ENCODE peak calls at places on chromosomes 7 and 10, in six cellular contexts. J is ascending aorta, M is mucosa of descending colon, X is heart right ventricle, H is endodermal cell, C is IMR-90. R is an unnamed sample.

GRCh38 chr10:60943372-60944158 is 420 bp downstream of the RHOBTB1 start:
- DNase-seq in C (peak; percentile 40), H (peak; percentile 89), J (peak; percentile 86), X (peak; percentile 81), M (peak; percentile 78), R (peak; percentile 74)

GRCh38 chr7:74584160-74584954 is 73.2 kb upstream of the GTF2I start:
- DNase-seq in X (no peak), J (no peak), C (no peak), H (peak; percentile 73), M (no peak), R (no peak)

GRCh38 chr10:17647316-17647715 is 3.4 kb downstream of the STAM start:
- DNase-seq in C (no peak), M (no peak), J (no peak), H (no peak), X (peak; percentile 29), R (no peak)

GRCh38 chr10:36256905-36257304 is 614.8 kb upstream of the FZD8 start:
- DNase-seq in M (no peak), C (peak; percentile 41), H (no peak), J (no peak), X (no peak), R (no peak)

GRCh38 chr10:6840766-6841165 is 260.7 kb upstream of the PRKCQ start:
- DNase-seq in M (no peak), X (peak; percentile 13), H (no peak), C (peak; percentile 60), J (no peak), R (no peak)

GRCh38 chr10:68628576-68629127 is 68.5 kb downstream of the TET1 start:
- DNase-seq in J (no peak), M (no peak), X (peak; percentile 10), H (no peak), C (peak; percentile 34), R (no peak)

GRCh38 chr10:102675887-102676616 is 31.8 kb downstream of the TRIM8 start:
- DNase-seq in J (no peak), C (peak; percentile 98), M (no peak), H (no peak), X (peak; percentile 50), R (no peak)

GRCh38 chr7:157995815-157996214 is 591.8 kb downstream of the PTPRN2 start:
- DNase-seq in H (no peak), J (no peak), X (no peak), C (no peak), M (no peak), R (no peak)

GRCh38 chr10:69800109-69800508 is 1.6 kb upstream of the COL13A1 start:
- DNase-seq in M (no peak), X (peak; percentile 55), H (peak; percentile 89), C (peak; percentile 75), J (peak; percentile 79), R (peak; percentile 79)

GRCh38 chr10:49645417-49646255 is 31.8 kb downstream of the CHAT start:
- DNase-seq in C (no peak), X (no peak), H (peak; percentile 30), J (peak; percentile 27), M (no peak), R (no peak)

GRCh38 chr10:21715531-21716195 is 181.6 kb downstream of the MLLT10 start:
- DNase-seq in H (no peak), M (no peak), J (no peak), X (no peak), C (peak; percentile 56), R (no peak)

DNA sequence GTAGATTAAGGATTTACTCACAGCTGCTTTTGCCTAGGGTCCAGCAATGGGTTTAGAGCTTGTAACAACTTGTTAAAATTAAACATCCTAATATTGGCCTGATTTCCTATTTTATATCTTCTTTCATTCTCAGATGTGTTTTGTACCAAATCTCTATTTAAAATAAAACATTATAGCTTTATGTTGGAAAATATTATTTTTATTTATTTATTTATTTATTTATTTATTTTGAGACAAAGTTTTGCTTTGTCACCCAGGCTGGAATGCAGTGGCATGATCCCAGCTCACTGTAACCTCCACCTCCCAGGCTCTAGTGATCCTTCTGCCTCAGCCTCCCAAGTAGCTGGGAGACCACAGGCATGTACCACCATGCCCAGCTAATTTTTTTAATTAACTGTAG is 17.9 kb upstream of the PDSS1 start:
- DNase-seq in M (no peak), C (no peak), H (no peak), X (no peak), J (no peak), R (no peak)
- H3K4me3 ChIP-seq in M (no peak overlapping the region), C (no peak overlapping the region), H (no peak overlapping the region), X (no peak overlapping the region), J (no peak overlapping the region), R (no peak overlapping the region)

GRCh38 chr7:40760293-40760964 is 625.6 kb downstream of the SUGCT start:
- DNase-seq in M (no peak), X (no peak), H (no peak), J (no peak), C (no peak), R (no peak)

GRCh38 chr7:40758590-40758989 is 623.8 kb downstream of the SUGCT start:
- DNase-seq in C (no peak), J (no peak), M (no peak), H (no peak), X (no peak), R (no peak)

GRCh38 chr7:40753455-40753854 is 618.6 kb downstream of the SUGCT start:
- DNase-seq in J (no peak), C (no peak), X (no peak), M (no peak), H (no peak), R (no peak)

GRCh38 chr7:40757097-40757496 is 622.3 kb downstream of the SUGCT start:
- DNase-seq in M (no peak), X (no peak), C (no peak), J (no peak), H (peak; percentile 82), R (peak; percentile 2)

GRCh38 chr7:40755438-40755837 is 620.6 kb downstream of the SUGCT start:
- DNase-seq in H (no peak), X (no peak), M (no peak), J (no peak), C (peak; percentile 23), R (no peak)
- H3K4me3 ChIP-seq in H (no peak overlapping the region), X (no peak overlapping the region), M (no peak overlapping the region), J (no peak overlapping the region), C (no peak overlapping the region), R (no peak overlapping the region)

DNA sequence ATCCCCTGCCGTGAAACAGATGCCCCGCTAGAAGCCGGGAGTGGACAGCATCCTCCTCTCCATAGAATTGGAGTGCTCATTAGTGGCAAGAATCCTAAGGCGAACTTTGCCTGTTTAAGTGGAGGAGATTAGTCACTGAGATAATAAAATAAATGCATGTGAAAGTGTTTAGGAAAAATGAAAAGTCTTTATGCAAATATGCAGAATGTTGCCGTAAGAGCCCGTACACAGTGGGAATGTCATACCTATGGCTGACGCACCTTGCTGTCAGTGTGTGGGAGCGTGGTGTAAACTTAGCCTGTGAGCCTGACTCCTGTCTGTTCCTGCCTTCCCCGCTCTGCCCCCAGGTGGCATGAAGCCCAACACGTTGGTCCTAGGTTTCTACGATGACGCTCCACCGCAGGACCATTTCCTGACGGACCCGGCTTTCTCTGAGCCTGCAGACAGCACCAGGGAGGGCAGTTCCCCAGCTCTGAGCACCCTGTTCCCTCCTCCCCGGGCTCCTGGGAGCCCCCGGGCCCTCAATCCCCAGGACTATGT is 1.7 kb upstream of the TRIP6 start:
- DNase-seq in X (no peak), H (peak; percentile 81), M (no peak), C (peak; percentile 45), J (peak; percentile 62), R (peak; percentile 83)
- H3K4me3 ChIP-seq in X (peak overlapping the region; percentile 80), H (no peak overlapping the region), M (no peak overlapping the region), C (no peak overlapping the region), J (no peak overlapping the region), R (no peak overlapping the region)

DNA sequence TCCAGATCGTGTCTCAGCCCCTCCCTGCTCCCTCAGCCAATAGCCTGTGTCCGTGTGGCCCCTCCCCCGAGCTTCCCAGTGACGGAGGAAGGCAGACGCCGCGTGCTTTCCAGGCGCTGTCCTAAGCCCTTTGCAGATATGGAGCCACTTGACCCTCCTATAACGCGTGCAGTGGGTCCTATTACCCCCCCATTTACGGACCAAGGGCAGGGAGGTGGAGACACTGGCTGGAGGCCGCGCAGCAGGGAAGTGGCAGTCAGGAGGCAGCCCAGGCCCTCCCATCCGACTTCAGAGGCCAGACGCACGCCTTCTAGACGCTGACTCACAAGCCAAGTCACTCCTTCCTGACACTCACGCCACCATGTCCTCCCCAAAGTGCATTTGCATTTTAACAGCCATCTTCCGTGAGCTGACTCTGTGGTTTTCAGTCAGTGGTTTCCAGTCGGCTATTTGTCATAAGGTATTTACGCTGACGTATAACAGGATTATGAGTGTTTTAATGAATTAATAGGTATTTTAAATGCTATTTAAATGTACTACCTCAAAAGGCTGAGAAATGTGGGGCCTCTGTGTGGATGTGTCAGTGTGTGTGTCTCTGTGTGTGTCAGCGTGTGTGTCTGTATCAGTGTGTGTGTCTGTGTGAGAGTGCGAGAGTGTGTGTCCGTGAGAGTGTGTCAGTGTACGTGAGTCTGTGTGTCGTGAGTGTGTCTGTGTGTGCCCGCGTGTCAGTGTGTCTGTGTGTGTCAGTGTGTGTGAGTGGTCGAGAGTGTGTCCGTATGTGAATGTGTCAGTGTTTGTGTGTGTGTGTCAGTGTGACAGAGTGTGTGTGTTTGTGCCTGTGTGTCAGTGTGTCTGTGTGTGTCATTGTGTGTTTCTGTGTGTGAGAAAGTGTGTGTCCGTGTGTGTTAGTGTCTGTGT is 92.1 kb upstream of the INSIG1 start:
- DNase-seq in J (peak; percentile 87), C (peak; percentile 99), X (peak; percentile 86), M (peak; percentile 81), H (peak; percentile 72), R (peak; percentile 85)
- H3K4me3 ChIP-seq in J (no peak overlapping the region), C (no peak overlapping the region), X (peak overlapping the region; percentile 39), M (no peak overlapping the region), H (no peak overlapping the region), R (no peak overlapping the region)

DNA sequence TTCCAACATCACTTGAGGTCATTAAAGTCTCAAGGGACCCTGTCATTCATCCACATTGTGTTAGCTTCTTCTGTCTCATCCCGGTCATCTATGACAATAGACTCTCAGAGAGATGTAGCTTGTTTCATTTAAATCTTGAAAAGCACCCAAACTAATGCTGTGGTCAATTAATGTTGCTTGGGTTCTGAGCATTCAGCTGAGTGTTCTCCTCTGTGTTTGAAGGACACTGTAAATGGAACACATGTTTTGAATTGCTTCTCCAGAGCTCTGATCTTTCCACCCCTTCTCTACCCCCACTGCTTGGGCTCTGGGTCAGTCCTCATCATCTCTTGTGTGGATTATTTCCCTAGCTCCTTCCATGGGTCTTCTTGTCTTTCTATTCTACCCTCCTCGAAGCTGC is 19.6 kb upstream of the ADD3 start:
- DNase-seq in X (no peak), M (no peak), H (no peak), C (no peak), J (no peak), R (no peak)
- H3K4me3 ChIP-seq in X (no peak overlapping the region), M (no peak overlapping the region), H (no peak overlapping the region), C (no peak overlapping the region), J (no peak overlapping the region), R (no peak overlapping the region)

DNA sequence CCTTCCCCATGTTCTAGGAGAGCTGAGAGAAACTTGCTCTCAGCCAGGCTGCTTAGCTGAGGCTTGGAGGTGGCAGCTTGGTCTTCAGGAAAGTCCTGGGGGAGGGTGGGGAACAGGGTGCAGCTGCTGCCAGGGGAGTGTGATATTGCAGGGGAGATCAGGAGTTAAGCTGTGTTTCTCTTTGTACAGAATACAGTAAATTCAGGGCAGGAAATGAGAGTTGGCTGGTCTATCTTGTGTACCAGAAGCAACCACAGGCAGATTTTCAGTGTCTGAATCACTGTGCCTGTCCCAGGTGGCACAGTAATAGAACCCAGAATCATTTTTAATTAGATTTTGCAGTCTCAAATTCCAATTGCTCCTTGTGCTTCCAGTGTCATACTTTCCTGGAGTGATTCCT is 93.9 kb upstream of the TARP start:
- DNase-seq in M (no peak), C (no peak), H (no peak), X (no peak), J (no peak), R (no peak)
- H3K4me3 ChIP-seq in M (no peak overlapping the region), C (no peak overlapping the region), H (no peak overlapping the region), X (no peak overlapping the region), J (no peak overlapping the region), R (no peak overlapping the region)